ENCODE peak calls at places on chromosomes 5 and 9, in seven cellular contexts. Q is pancreas; I is nephron progenitor cell; C is HEK293T; Y is fibroblast of gingiva; P is activated CD4-positive, alpha-beta T cell treated with anti-CD3 and anti-CD28 coated beads, Interleukin-2, amount 10 ng/mL, durations not matched to agents 7 days and 5 days; N is fibroblast of mammary gland. O is an unnamed sample.
A peak's percentile ranks its signal among the peaks of the same experiment; 100 is the strongest.

GRCh38 chr5:116883875-116884274 is 309.3 kb upstream of the SEMA6A start:
- DNase-seq in C (no peak), I (no peak), P (no peak), N (no peak), Y (no peak), Q (no peak), O (no peak)

GRCh38 chr5:141623197-141623596 is 4.4 kb upstream of the DIAPH1 start:
- DNase-seq in C (no peak), Y (no peak), N (peak; percentile 26), I (no peak), P (peak; percentile 47), Q (no peak), O (no peak)

GRCh38 chr9:38180631-38181030 is 111.6 kb upstream of the SHB start:
- DNase-seq in Y (no peak), Q (no peak), P (no peak), C (no peak), N (no peak), I (no peak), O (no peak)

GRCh38 chr5:33205727-33206410 is 234.9 kb upstream of the TARS1 start:
- DNase-seq in N (peak; percentile 18), I (no peak), C (no peak), P (no peak), Q (no peak), Y (no peak), O (no peak)

GRCh38 chr9:86281577-86282076 is 711 bp downstream of the ISCA1 start:
- DNase-seq in P (no peak), Q (no peak), N (peak; percentile 31), C (no peak), I (no peak), Y (no peak), O (no peak)

GRCh38 chr9:22036866-22037626 is 27.9 kb upstream of the CDKN2B start:
- DNase-seq in Y (peak; percentile 71), N (peak; percentile 56), I (no peak), P (no peak), C (no peak), Q (no peak), O (peak; percentile 67)

GRCh38 chr5:89010512-89010911 is 127.5 kb upstream of the MEF2C start:
- DNase-seq in I (no peak), N (no peak), Y (no peak), C (no peak), Q (no peak), P (no peak), O (no peak)

GRCh38 chr5:179154346-179154990 is 94.3 kb downstream of the ZNF354C start:
- DNase-seq in P (no peak), Y (no peak), Q (no peak), I (no peak), C (no peak), N (no peak), O (no peak)

GRCh38 chr5:58244819-58245478 is 214.9 kb downstream of the PLK2 start:
- DNase-seq in I (no peak), P (no peak), C (no peak), Q (no peak), N (no peak), Y (no peak), O (no peak)

O was measured in fibroblast of pulmonary artery.